ENCODE peak calls at places on chromosome 12, in nine cellular contexts. One of them, this sample, is unnamed.

GRCh38 chr12:100927825-100928224 is 133.2 kb downstream of the ANO4 start:
- DNase-seq in mesothelial cell of epicardium: no peak
- DNase-seq in stomach: no peak
- DNase-seq in astrocyte of the cerebellum: no peak
- DNase-seq in posterior cingulate gyrus: no peak
- DNase-seq in WTC11: no peak
- DNase-seq in adipocyte: peak; percentile 49
- DNase-seq in H7: no peak
- DNase-seq in stimulated activated CD8-positive, alpha-beta memory T cell treated with anti-CD3 and anti-CD28 coated beads, Interleukin-7, amount 100 ng/mL, for 24 hours: no peak
- DNase-seq in this sample: peak; percentile 91

GRCh38 chr12:97131220-97131981 is 224.3 kb downstream of the NEDD1 start:
- DNase-seq in astrocyte of the cerebellum: no peak
- DNase-seq in mesothelial cell of epicardium: no peak
- DNase-seq in posterior cingulate gyrus: no peak
- DNase-seq in stimulated activated CD8-positive, alpha-beta memory T cell treated with anti-CD3 and anti-CD28 coated beads, Interleukin-7, amount 100 ng/mL, for 24 hours: no peak
- DNase-seq in adipocyte: no peak
- DNase-seq in H7: peak; percentile 29
- DNase-seq in WTC11: peak; percentile 41
- DNase-seq in stomach: no peak
- DNase-seq in this sample: no peak

GRCh38 chr12:71947645-71948105 is 9.0 kb downstream of the TPH2 start:
- DNase-seq in astrocyte of the cerebellum: peak; percentile 4
- DNase-seq in stomach: no peak
- DNase-seq in WTC11: peak; percentile 71
- DNase-seq in adipocyte: peak; percentile 50
- DNase-seq in stimulated activated CD8-positive, alpha-beta memory T cell treated with anti-CD3 and anti-CD28 coated beads, Interleukin-7, amount 100 ng/mL, for 24 hours: no peak
- DNase-seq in posterior cingulate gyrus: peak; percentile 44
- DNase-seq in H7: peak; percentile 28
- DNase-seq in mesothelial cell of epicardium: no peak
- DNase-seq in this sample: peak; percentile 79

GRCh38 chr12:96812153-96812552 is 94.9 kb upstream of the NEDD1 start:
- DNase-seq in stimulated activated CD8-positive, alpha-beta memory T cell treated with anti-CD3 and anti-CD28 coated beads, Interleukin-7, amount 100 ng/mL, for 24 hours: no peak
- DNase-seq in astrocyte of the cerebellum: no peak
- DNase-seq in mesothelial cell of epicardium: no peak
- DNase-seq in posterior cingulate gyrus: no peak
- DNase-seq in adipocyte: no peak
- DNase-seq in stomach: no peak
- DNase-seq in WTC11: no peak
- DNase-seq in H7: no peak
- DNase-seq in this sample: no peak

GRCh38 chr12:43501705-43502104 is 50.3 kb downstream of the ADAMTS20 start:
- DNase-seq in WTC11: no peak
- DNase-seq in adipocyte: peak; percentile 76
- DNase-seq in mesothelial cell of epicardium: no peak
- DNase-seq in stomach: no peak
- DNase-seq in astrocyte of the cerebellum: peak; percentile 8
- DNase-seq in stimulated activated CD8-positive, alpha-beta memory T cell treated with anti-CD3 and anti-CD28 coated beads, Interleukin-7, amount 100 ng/mL, for 24 hours: no peak
- DNase-seq in H7: peak; percentile 48
- DNase-seq in posterior cingulate gyrus: no peak
- DNase-seq in this sample: peak; percentile 55

GRCh38 chr12:25796523-25797000 is 161.9 kb upstream of the RASSF8 start:
- DNase-seq in WTC11: no peak
- DNase-seq in stomach: no peak
- DNase-seq in astrocyte of the cerebellum: no peak
- DNase-seq in mesothelial cell of epicardium: no peak
- DNase-seq in posterior cingulate gyrus: no peak
- DNase-seq in stimulated activated CD8-positive, alpha-beta memory T cell treated with anti-CD3 and anti-CD28 coated beads, Interleukin-7, amount 100 ng/mL, for 24 hours: no peak
- DNase-seq in adipocyte: no peak
- DNase-seq in H7: no peak
- DNase-seq in this sample: no peak

GRCh38 chr12:54463034-54463433 is 10.4 kb downstream of the GTSF1 start:
- DNase-seq in stimulated activated CD8-positive, alpha-beta memory T cell treated with anti-CD3 and anti-CD28 coated beads, Interleukin-7, amount 100 ng/mL, for 24 hours: no peak
- DNase-seq in astrocyte of the cerebellum: peak; percentile 12
- DNase-seq in H7: no peak
- DNase-seq in stomach: no peak
- DNase-seq in adipocyte: peak; percentile 96
- DNase-seq in mesothelial cell of epicardium: no peak
- DNase-seq in WTC11: no peak
- DNase-seq in posterior cingulate gyrus: no peak
- DNase-seq in this sample: peak; percentile 92

GRCh38 chr12:82867782-82868505 is 181.2 kb downstream of the TMTC2 start:
- DNase-seq in H7: no peak
- DNase-seq in stomach: no peak
- DNase-seq in astrocyte of the cerebellum: no peak
- DNase-seq in mesothelial cell of epicardium: no peak
- DNase-seq in posterior cingulate gyrus: no peak
- DNase-seq in stimulated activated CD8-positive, alpha-beta memory T cell treated with anti-CD3 and anti-CD28 coated beads, Interleukin-7, amount 100 ng/mL, for 24 hours: no peak
- DNase-seq in WTC11: no peak
- DNase-seq in adipocyte: no peak
- DNase-seq in this sample: no peak

GRCh38 chr12:121792607-121793500 is 634 bp downstream of the RHOF start:
- DNase-seq in WTC11: no peak
- DNase-seq in stimulated activated CD8-positive, alpha-beta memory T cell treated with anti-CD3 and anti-CD28 coated beads, Interleukin-7, amount 100 ng/mL, for 24 hours: no peak
- DNase-seq in astrocyte of the cerebellum: no peak
- DNase-seq in posterior cingulate gyrus: no peak
- DNase-seq in adipocyte: no peak
- DNase-seq in mesothelial cell of epicardium: no peak
- DNase-seq in stomach: peak; percentile 58
- DNase-seq in H7: peak; percentile 82
- DNase-seq in this sample: no peak

GRCh38 chr12:2955888-2956287 is 3.3 kb upstream of the TEAD4 start:
- DNase-seq in H7: no peak
- DNase-seq in stimulated activated CD8-positive, alpha-beta memory T cell treated with anti-CD3 and anti-CD28 coated beads, Interleukin-7, amount 100 ng/mL, for 24 hours: no peak
- DNase-seq in WTC11: no peak
- DNase-seq in adipocyte: no peak
- DNase-seq in stomach: no peak
- DNase-seq in astrocyte of the cerebellum: no peak
- DNase-seq in posterior cingulate gyrus: no peak
- DNase-seq in mesothelial cell of epicardium: no peak
- DNase-seq in this sample: no peak

GRCh38 chr12:10365716-10366433 is 24.0 kb downstream of the KLRK1 start:
- DNase-seq in posterior cingulate gyrus: no peak
- DNase-seq in stimulated activated CD8-positive, alpha-beta memory T cell treated with anti-CD3 and anti-CD28 coated beads, Interleukin-7, amount 100 ng/mL, for 24 hours: no peak
- DNase-seq in WTC11: no peak
- DNase-seq in astrocyte of the cerebellum: no peak
- DNase-seq in stomach: no peak
- DNase-seq in adipocyte: no peak
- DNase-seq in mesothelial cell of epicardium: no peak
- DNase-seq in H7: no peak
- DNase-seq in this sample: peak; percentile 42